ENCODE peak calls at places on chromosomes 3 and 15, in seven cellular contexts. J is HCT116, O is mesendoderm, Z is uterus, D is fibroblast of lung, P is GM23338, X is SJSA1. G is an unnamed sample.
A peak's percentile ranks its signal among the peaks of the same experiment; 100 is the strongest.

GRCh38 chr3:197028711-197029510 is 706 bp downstream of the MELTF start:
- DNase-seq in X (no peak), Z (no peak), P (no peak), O (peak; percentile 22), D (no peak), J (no peak), G (no peak)

GRCh38 chr3:177201707-177202397 is 4.6 kb upstream of the TBL1XR1 start:
- DNase-seq in Z (no peak), X (peak; percentile 22), P (no peak), D (peak; percentile 34), O (no peak), J (no peak), G (peak; percentile 42)

GRCh38 chr3:37779289-37780152 is 82.2 kb upstream of the CTDSPL start:
- DNase-seq in Z (peak; percentile 50), X (peak; percentile 50), J (peak; percentile 69), P (peak; percentile 91), O (peak; percentile 91), D (peak; percentile 77), G (peak; percentile 51)

GRCh38 chr3:178562143-178562868 is 26.1 kb downstream of the KCNMB2 start:
- DNase-seq in J (no peak), Z (no peak), O (peak; percentile 21), X (peak; percentile 47), P (no peak), D (peak; percentile 18), G (peak; percentile 8)

GRCh38 chr3:32177702-32178198 is 60.7 kb upstream of the CMTM8 start:
- DNase-seq in D (peak; percentile 72), X (peak; percentile 25), P (peak; percentile 95), Z (peak; percentile 30), O (peak; percentile 95), J (peak; percentile 90), G (peak; percentile 95)

GRCh38 chr15:75776075-75776443 is 63.4 kb upstream of the CSPG4 start:
- DNase-seq in J (peak; percentile 10), P (peak; percentile 37), Z (no peak), X (peak; percentile 77), D (peak; percentile 69), O (peak; percentile 96), G (peak; percentile 57)

GRCh38 chr3:15291589-15292541 is 40.5 kb downstream of the SH3BP5 start:
- DNase-seq in Z (no peak), O (no peak), P (no peak), D (peak; percentile 67), J (no peak), X (no peak), G (no peak)

GRCh38 chr3:146747928-146748327 is 142.8 kb upstream of the PLSCR5 start:
- DNase-seq in Z (no peak), O (peak; percentile 39), P (peak; percentile 21), D (peak; percentile 21), X (no peak), J (peak; percentile 4), G (peak; percentile 53)

GRCh38 chr3:13544293-13544831 is 4.6 kb upstream of the FBLN2 start:
- DNase-seq in D (peak; percentile 97), Z (no peak), O (no peak), X (peak; percentile 21), P (no peak), J (no peak), G (peak; percentile 87)

GRCh38 chr15:49492834-49493233 is 69.8 kb downstream of the FGF7 start:
- DNase-seq in Z (no peak), D (peak; percentile 28), P (no peak), J (no peak), O (no peak), X (no peak), G (no peak)
- H3K27ac ChIP-seq in Z (no peak overlapping the region), D (peak overlapping the region; percentile 2), P (no peak overlapping the region), J (no peak overlapping the region), O (no peak overlapping the region), X (no peak overlapping the region), G (no peak overlapping the region)

DNA sequence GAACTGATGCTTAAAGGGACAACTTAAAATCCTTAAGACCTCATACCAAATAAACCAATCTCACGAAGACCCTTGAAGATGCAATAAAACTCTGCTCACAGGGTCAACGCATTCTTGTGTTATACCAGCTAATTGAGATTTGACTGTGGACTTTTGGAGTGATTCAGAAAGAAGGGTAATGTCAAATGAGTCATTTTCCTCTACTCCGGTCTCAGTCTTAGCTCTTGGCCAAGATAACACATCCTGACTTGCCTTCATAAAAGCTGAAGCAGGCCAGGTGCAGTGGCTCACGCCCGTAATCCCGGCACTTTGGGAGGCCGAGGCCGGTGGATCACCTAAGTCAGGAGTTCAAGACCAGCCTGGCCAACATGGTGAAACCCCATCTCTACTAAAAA is 3.8 kb downstream of the PKM start:
- DNase-seq in D (peak; percentile 94), O (peak; percentile 16), X (no peak), P (no peak), Z (peak; percentile 53), J (peak; percentile 59), G (peak; percentile 73)
- H3K4me3 ChIP-seq in D (peak overlapping the region; percentile 5), O (no peak overlapping the region), X (peak overlapping the region; percentile 76), P (peak overlapping the region; percentile 28), Z (no peak overlapping the region), J (peak overlapping the region; percentile 94), G (peak overlapping the region; percentile 90)

GRCh38 chr3:59750391-59750790 is 700.6 kb upstream of the CFAP20DC start:
- DNase-seq in O (no peak), D (no peak), Z (no peak), P (no peak), X (no peak), J (no peak), G (no peak)

GRCh38 chr3:59751606-59752005 is 701.8 kb upstream of the CFAP20DC start:
- DNase-seq in O (peak; percentile 11), D (no peak), X (no peak), Z (no peak), J (no peak), P (no peak), G (no peak)

GRCh38 chr3:59754456-59754855 is 704.6 kb upstream of the CFAP20DC start:
- DNase-seq in P (no peak), Z (no peak), X (no peak), D (peak; percentile 22), O (no peak), J (no peak), G (no peak)

GRCh38 chr3:59753805-59754204 is 704.0 kb upstream of the CFAP20DC start:
- DNase-seq in O (no peak), J (no peak), X (no peak), D (no peak), Z (no peak), P (no peak), G (no peak)

DNA sequence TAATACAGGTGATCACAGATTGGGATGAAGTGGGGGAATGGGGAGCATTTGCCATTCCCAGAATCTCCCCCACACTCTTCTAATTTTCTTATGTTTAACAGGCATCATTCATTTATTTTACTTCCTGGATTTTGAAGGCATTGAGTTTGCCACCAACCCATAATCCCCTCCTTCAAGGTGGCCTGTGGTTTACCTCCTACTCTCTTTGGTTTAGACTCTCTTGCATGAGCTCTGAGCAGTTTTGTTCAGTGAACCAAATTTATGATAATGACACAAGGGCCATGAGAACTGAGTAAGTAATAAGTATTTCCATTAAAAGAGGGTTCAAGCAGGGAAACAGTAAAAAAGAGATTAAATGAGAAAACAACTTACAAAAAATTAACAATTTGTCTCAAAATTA is 703.1 kb upstream of the CFAP20DC start:
- DNase-seq in J (no peak), X (no peak), Z (no peak), O (no peak), D (no peak), P (no peak), G (no peak)
- H3K27ac ChIP-seq in J (no peak overlapping the region), X (no peak overlapping the region), Z (no peak overlapping the region), O (no peak overlapping the region), D (no peak overlapping the region), P (no peak overlapping the region), G (no peak overlapping the region)

DNA sequence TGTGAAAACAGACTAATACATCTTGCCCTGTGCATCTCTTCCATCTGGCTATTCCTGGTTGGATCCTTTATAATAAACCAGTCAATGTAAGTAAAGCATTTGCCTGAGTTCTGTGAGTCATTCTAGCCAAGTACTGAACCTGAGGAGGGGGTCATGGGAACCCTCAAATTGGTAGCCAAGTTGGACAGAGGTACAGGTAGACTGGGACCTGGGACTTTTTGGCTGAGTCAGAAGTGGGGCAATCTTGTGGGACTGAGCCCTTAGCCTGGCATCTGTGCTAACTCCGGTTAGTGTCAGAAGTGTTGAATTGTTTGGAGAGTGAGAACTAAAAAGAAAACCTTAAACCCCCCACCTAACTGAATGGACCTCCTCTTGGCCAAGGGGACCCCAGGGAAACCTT is 21.0 kb upstream of the LIMD1 start:
- DNase-seq in P (no peak), D (no peak), X (no peak), Z (no peak), J (no peak), O (no peak), G (no peak)
- H3K4me3 ChIP-seq in P (no peak overlapping the region), D (no peak overlapping the region), X (no peak overlapping the region), Z (no peak overlapping the region), J (no peak overlapping the region), O (no peak overlapping the region), G (no peak overlapping the region)